ENCODE peak calls at places on chromosomes 12 and 14, in seven cellular contexts. Q is cardiac muscle cell, F is right atrium auricular region, W is NB4, A is mammary epithelial cell, T is ovary, Z is cardiac fibroblast. C is an unnamed sample.

GRCh38 chr14:105416671-105417070 is 3.0 kb upstream of the MTA1 start:
- DNase-seq in T (no peak), A (no peak), Q (no peak), F (no peak), Z (no peak), W (no peak), C (no peak)

GRCh38 chr12:124754949-124755800 is 108.5 kb downstream of the SCARB1 start:
- DNase-seq in W (peak; percentile 99), T (peak; percentile 83), A (peak; percentile 72), F (peak; percentile 97), Z (peak; percentile 96), Q (peak; percentile 98), C (no peak)

GRCh38 chr14:81331229-81332026 is 68.7 kb downstream of the STON2 start:
- DNase-seq in Q (no peak), F (no peak), T (no peak), W (no peak), A (peak; percentile 29), Z (no peak), C (no peak)

GRCh38 chr12:4119157-4119761 is 154.3 kb upstream of the CCND2 start:
- DNase-seq in F (peak; percentile 18), Z (no peak), Q (no peak), A (no peak), W (no peak), T (no peak), C (no peak)

GRCh38 chr14:56587701-56588100 is 8.1 kb downstream of the TMEM260 start:
- DNase-seq in W (no peak), A (no peak), Z (no peak), Q (no peak), T (no peak), F (no peak), C (no peak)

GRCh38 chr12:90229771-90230170 is 521.1 kb upstream of the ATP2B1 start:
- DNase-seq in A (no peak), F (no peak), W (no peak), T (no peak), Q (peak; percentile 19), Z (peak; percentile 23), C (no peak)

GRCh38 chr12:43899574-43899973 is 63.7 kb downstream of the TMEM117 start:
- DNase-seq in T (no peak), Z (no peak), A (no peak), F (no peak), Q (no peak), W (no peak), C (no peak)

GRCh38 chr12:119659289-119659897 is 8.5 kb upstream of the PRKAB1 start:
- DNase-seq in W (peak; percentile 55), T (no peak), F (no peak), A (peak; percentile 10), Q (peak; percentile 33), Z (peak; percentile 31), C (no peak)

GRCh38 chr14:38409081-38409705 is 153.3 kb upstream of the CLEC14A start:
- DNase-seq in W (no peak), Z (peak; percentile 52), Q (no peak), F (no peak), T (no peak), A (no peak), C (no peak)

GRCh38 chr12:124555168-124555928 is 12.1 kb downstream of the NCOR2 start:
- DNase-seq in W (no peak), Q (no peak), T (peak; percentile 20), F (no peak), A (no peak), Z (no peak), C (no peak)

GRCh38 chr14:23153891-23154796 is 29.3 kb downstream of the SLC7A8 start:
- DNase-seq in F (peak; percentile 96), Q (peak; percentile 97), T (peak; percentile 95), W (peak; percentile 43), A (peak; percentile 78), Z (peak; percentile 95), C (no peak)

GRCh38 chr12:113438523-113439300 is 16.5 kb downstream of the SDSL start:
- DNase-seq in A (no peak), Q (no peak), F (no peak), Z (no peak), T (no peak), W (no peak), C (no peak)

GRCh38 chr12:28171356-28172060 is 18.7 kb upstream of the CCDC91 start:
- DNase-seq in W (no peak), A (peak; percentile 28), T (no peak), Z (no peak), F (no peak), Q (no peak), C (no peak)

GRCh38 chr14:58944226-58944769 is 244.2 kb upstream of the DAAM1 start:
- DNase-seq in A (no peak), F (no peak), Q (no peak), T (no peak), W (no peak), Z (no peak), C (no peak)

GRCh38 chr14:104304451-104305351 is 166.3 kb downstream of the KIF26A start:
- DNase-seq in W (no peak), T (no peak), A (no peak), Z (no peak), Q (no peak), F (peak; percentile 61), C (no peak)

GRCh38 chr12:84502907-84503787 is 409.5 kb downstream of the SLC6A15 start:
- DNase-seq in Z (peak; percentile 70), W (peak; percentile 71), Q (peak; percentile 78), A (peak; percentile 66), T (no peak), F (no peak), C (no peak)

GRCh38 chr12:71439613-71440392 is at the start of gene LGR5:
- DNase-seq in F (no peak), Z (peak; percentile 25), W (no peak), Q (peak; percentile 32), T (peak; percentile 54), A (peak; percentile 23), C (no peak)

GRCh38 chr12:114674201-114675047 is 9.6 kb downstream of the TBX3 start:
- DNase-seq in F (no peak), A (peak; percentile 36), T (no peak), Z (no peak), Q (no peak), W (no peak), C (no peak)

GRCh38 chr14:96741151-96741977 is 55.8 kb upstream of the VRK1 start:
- DNase-seq in F (no peak), T (peak; percentile 60), Z (peak; percentile 56), A (peak; percentile 37), Q (peak; percentile 53), W (peak; percentile 65), C (no peak)

GRCh38 chr12:41795066-41795465 is 349.6 kb downstream of the GXYLT1 start:
- DNase-seq in Z (no peak), F (no peak), Q (peak; percentile 0), T (no peak), A (no peak), W (no peak), C (no peak)

GRCh38 chr12:110111476-110112334 is 12.5 kb upstream of the IFT81 start:
- DNase-seq in A (no peak), W (no peak), Q (no peak), T (no peak), Z (no peak), F (no peak), C (no peak)

GRCh38 chr12:125343649-125344048 is 278.4 kb downstream of the AACS start:
- DNase-seq in A (no peak), F (no peak), W (no peak), Z (no peak), Q (no peak), T (no peak), C (no peak)

GRCh38 chr14:41607119-41607785 is 576 bp downstream of the LRFN5 start:
- DNase-seq in F (no peak), Q (no peak), T (no peak), A (peak; percentile 16), W (no peak), Z (no peak), C (no peak)
- H3K4me3 ChIP-seq in F (peak overlapping the region; percentile 45), Q (peak overlapping the region; percentile 80), T (peak overlapping the region; percentile 38), A (peak overlapping the region; percentile 22), W (no peak overlapping the region), Z (peak overlapping the region; percentile 62), C (peak overlapping the region; percentile 58)

GRCh38 chr14:31766315-31766892 is 205.2 kb downstream of the NUBPL start:
- DNase-seq in F (no peak), Q (no peak), Z (no peak), W (no peak), A (no peak), T (no peak), C (no peak)

GRCh38 chr14:31770271-31770670 is 209.1 kb downstream of the NUBPL start:
- DNase-seq in W (peak; percentile 43), Z (peak; percentile 48), Q (peak; percentile 25), T (no peak), A (peak; percentile 20), F (peak; percentile 66), C (no peak)

GRCh38 chr14:31763041-31763440 is 201.8 kb downstream of the NUBPL start:
- DNase-seq in Z (no peak), Q (no peak), T (no peak), W (no peak), A (no peak), F (no peak), C (no peak)

GRCh38 chr14:31768355-31768754 is 207.2 kb downstream of the NUBPL start:
- DNase-seq in W (no peak), T (no peak), Z (no peak), F (no peak), A (no peak), Q (no peak), C (peak; percentile 13)
- TF ChIP-seq CTCF in W (no peak), T (no peak), Z (no peak), F (no peak), A (no peak), Q (no peak), C (no peak)

DNA sequence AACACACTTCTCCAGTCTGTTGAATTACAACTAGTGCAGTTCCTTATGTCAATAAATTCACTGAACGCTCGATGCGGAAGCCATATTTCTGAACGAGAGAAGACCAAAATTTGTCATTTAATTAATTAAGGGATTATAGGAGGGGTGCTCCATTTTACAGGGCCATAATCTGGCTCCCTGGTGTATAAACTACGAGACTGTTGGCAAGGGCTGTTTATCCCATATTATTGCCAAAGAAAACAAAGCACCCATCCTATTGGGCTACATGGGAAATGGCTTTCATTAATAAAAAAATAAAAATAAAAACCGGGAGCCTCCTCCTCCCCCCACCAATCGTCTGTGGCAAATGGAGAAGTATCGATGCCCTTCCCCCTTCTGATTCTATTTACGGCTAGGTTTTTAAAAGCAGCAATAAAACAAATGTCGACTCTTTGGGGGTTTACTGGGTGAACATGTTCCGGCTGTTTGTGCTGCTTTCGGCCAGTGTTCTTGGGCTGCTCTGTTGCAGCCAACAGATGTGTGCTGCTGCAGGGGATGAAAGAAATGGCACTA is 24.8 kb downstream of the ATF7 start:
- DNase-seq in Z (no peak), W (no peak), T (no peak), Q (no peak), F (no peak), A (no peak), C (no peak)
- H3K4me3 ChIP-seq in Z (no peak overlapping the region), W (no peak overlapping the region), T (peak overlapping the region; percentile 21), Q (no peak overlapping the region), F (no peak overlapping the region), A (no peak overlapping the region), C (no peak overlapping the region)

GRCh38 chr14:92603309-92604257 is 90.0 kb downstream of the RIN3 start:
- DNase-seq in A (peak; percentile 51), Q (peak; percentile 94), Z (peak; percentile 93), F (no peak), T (no peak), W (no peak), C (no peak)
- TF ChIP-seq CTCF in A (peak; percentile 77), Q (peak; percentile 25), Z (peak; percentile 6), F (no peak), T (no peak), W (no peak), C (peak; percentile 54)